ENCODE peak calls at places on chromosome 19, in nine cellular contexts. P, U, V, Y, M, R, Z, I and T are unnamed samples.
A peak's percentile ranks its signal among the peaks of the same experiment; 100 is the strongest.

GRCh38 chr19:23867895-23868294 is 46.8 kb upstream of the ZNF726 start:
- DNase-seq in P (no peak), U (no peak), V (no peak), Y (no peak), M (no peak), R (no peak), Z (no peak), I (no peak), T (no peak)

GRCh38 chr19:31543456-31543855 is 194.2 kb upstream of the TSHZ3 start:
- DNase-seq in P (no peak), U (no peak), V (no peak), Y (no peak), M (no peak), R (no peak), Z (no peak), I (no peak), T (no peak)

GRCh38 chr19:18437481-18438330 is at the start of gene ISYNA1:
- DNase-seq in P (peak; percentile 20), U (peak; percentile 72), V (no peak), Y (no peak), M (no peak), R (peak; percentile 62), Z (no peak), I (peak; percentile 66), T (peak; percentile 62)

GRCh38 chr19:41232686-41233085 is 13.7 kb downstream of the AXL start:
- DNase-seq in P (no peak), U (no peak), V (no peak), Y (no peak), M (no peak), R (no peak), Z (no peak), I (no peak), T (no peak)

GRCh38 chr19:29832801-29833200 is 21.0 kb downstream of the CCNE1 start:
- DNase-seq in P (no peak), U (no peak), V (no peak), Y (no peak), M (no peak), R (no peak), Z (no peak), I (no peak), T (no peak)

GRCh38 chr19:58575183-58576041 is 2.3 kb upstream of the MZF1 start:
- DNase-seq in P (peak; percentile 85), U (peak; percentile 94), V (peak; percentile 88), Y (peak; percentile 75), M (peak; percentile 84), R (peak; percentile 89), Z (peak; percentile 76), I (peak; percentile 95), T (peak; percentile 87)

GRCh38 chr19:53580871-53581835 is 43.2 kb downstream of the ZNF331 start:
- DNase-seq in P (no peak), U (no peak), V (no peak), Y (no peak), M (no peak), R (no peak), Z (no peak), I (no peak), T (no peak)

GRCh38 chr19:24029941-24030636 is 56.9 kb upstream of the ZNF254 start:
- DNase-seq in P (no peak), U (no peak), V (no peak), Y (no peak), M (no peak), R (no peak), Z (no peak), I (no peak), T (no peak)

GRCh38 chr19:3494051-3494450 is 6.4 kb downstream of the DOHH start:
- DNase-seq in P (no peak), U (no peak), V (no peak), Y (no peak), M (no peak), R (no peak), Z (no peak), I (no peak), T (peak; percentile 62)

GRCh38 chr19:18211683-18212082 is 7.8 kb upstream of the RAB3A start:
- DNase-seq in P (no peak), U (no peak), V (no peak), Y (no peak), M (no peak), R (no peak), Z (no peak), I (no peak), T (no peak)

GRCh38 chr19:48770223-48770622 is 14.9 kb downstream of the FGF21 start:
- DNase-seq in P (no peak), U (no peak), V (no peak), Y (no peak), M (no peak), R (no peak), Z (no peak), I (no peak), T (no peak)

DNA sequence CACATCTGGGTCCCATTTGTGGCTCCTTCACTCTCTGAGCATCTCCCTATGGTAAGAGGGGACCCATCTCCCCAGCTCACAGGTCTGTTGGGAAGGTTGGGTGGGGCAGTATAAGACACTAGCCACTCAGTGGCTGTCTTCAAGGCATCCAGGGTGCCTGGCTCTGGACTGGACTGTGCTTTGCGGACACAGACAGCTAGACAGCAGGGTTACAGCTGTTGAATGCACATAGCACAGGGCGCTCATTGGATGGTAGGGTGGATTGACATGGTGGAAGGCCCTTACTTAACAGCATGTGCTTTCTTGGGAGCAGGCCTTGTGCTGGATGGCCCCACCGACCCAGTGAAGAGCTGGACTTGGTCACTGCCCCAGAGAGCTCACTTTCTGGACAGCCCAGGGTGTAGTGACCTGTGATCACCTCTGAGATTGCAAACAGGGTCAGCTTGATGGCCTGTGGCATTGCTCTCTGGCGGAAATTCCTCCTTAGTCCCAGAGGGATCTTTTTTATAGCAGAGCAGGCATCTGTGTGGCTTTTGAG is 1.9 kb downstream of the ZNF444 start:
- DNase-seq in P (no peak), U (no peak), V (no peak), Y (no peak), M (no peak), R (no peak), Z (no peak), I (no peak), T (no peak)
- TF ChIP-seq POLR2A in P (no peak), U (no peak), V (no peak), Y (no peak), M (no peak), R (no peak), Z (no peak), I (no peak), T (no peak)

DNA sequence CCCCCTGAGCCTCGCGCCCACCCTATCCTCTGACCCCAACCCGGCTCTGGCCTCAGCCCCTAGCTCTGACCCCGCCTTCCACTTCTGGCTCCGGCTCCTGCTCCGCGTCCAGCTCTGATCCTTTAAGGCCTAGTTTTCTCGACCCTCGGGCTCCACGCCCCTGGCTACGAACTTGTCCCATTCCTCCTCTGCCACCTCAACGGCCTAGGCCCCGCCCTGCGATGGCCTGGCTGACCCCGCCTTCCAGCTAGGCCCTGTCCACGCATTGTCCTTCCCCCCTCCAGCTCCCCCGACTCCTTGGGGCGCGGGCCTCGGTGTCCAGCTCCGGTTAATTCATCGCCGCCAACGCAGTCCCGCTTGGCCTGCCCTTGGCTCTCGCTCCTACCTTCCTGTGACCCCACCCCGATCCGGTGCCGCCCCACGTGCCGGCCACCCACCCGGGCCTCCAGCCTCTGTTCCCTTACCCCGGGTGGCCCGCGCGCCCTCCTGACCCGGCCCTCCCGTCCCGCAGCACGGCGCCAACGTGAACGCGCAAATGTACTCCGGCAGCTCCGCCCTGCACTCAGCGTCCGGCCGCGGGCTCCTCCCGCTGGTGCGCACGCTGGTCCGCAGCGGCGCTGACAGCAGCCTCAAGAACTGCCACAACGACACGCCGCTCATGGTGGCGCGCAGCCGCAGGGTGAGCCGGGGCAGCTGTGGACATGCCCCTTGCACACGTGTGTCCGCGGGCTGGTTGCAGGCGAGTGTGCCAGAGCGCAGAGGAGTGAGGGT is 9.4 kb downstream of the BCL3 start:
- DNase-seq in P (peak; percentile 63), U (peak; percentile 66), V (no peak), Y (peak; percentile 54), M (no peak), R (peak; percentile 40), Z (peak; percentile 69), I (peak; percentile 53), T (peak; percentile 61)
- H3K4me3 ChIP-seq in P (peak overlapping the region; percentile 15), U (peak overlapping the region; percentile 8), V (peak overlapping the region; percentile 40), Y (peak overlapping the region; percentile 53), M (no peak overlapping the region), R (peak overlapping the region; percentile 45), Z (peak overlapping the region; percentile 50), I (no peak overlapping the region), T (peak overlapping the region; percentile 75)

GRCh38 chr19:42423462-42424344 is 3.5 kb downstream of the LIPE start:
- DNase-seq in P (peak; percentile 90), U (peak; percentile 74), V (peak; percentile 69), Y (peak; percentile 73), M (peak; percentile 79), R (peak; percentile 92), Z (peak; percentile 48), I (peak; percentile 88), T (peak; percentile 87)

GRCh38 chr19:42424345-42424707 is 2.9 kb downstream of the LIPE start:
- DNase-seq in P (no peak), U (no peak), V (no peak), Y (no peak), M (no peak), R (no peak), Z (no peak), I (no peak), T (no peak)

GRCh38 chr19:42422576-42423461 is 4.4 kb downstream of the LIPE start:
- DNase-seq in P (no peak), U (no peak), V (no peak), Y (no peak), M (no peak), R (peak; percentile 47), Z (no peak), I (no peak), T (no peak)

GRCh38 chr19:42426643-42427042 is 545 bp downstream of the LIPE start:
- DNase-seq in P (no peak), U (no peak), V (no peak), Y (no peak), M (no peak), R (no peak), Z (no peak), I (no peak), T (no peak)

DNA sequence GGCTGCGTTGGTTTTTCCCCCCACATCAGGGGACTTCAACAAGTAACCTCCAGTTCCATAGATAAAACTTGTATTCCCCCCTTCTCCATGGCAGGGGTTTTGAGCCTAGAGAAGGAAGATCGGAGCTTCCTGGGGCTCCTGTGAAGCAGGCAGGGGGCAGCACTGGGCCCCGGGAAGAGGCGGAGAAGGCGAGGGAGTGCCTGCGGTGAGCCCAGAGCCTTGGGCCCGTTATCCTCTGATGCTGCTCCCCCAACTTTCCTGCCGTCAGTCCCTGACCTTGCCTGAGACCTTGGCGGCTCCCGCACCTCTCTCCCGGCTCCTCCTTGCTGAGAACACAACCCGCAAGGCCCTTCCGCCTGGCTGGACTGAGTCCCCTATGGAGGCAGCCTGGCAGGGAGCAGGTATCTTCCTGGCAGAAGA is 2.5 kb downstream of the LIPE start:
- DNase-seq in P (no peak), U (no peak), V (no peak), Y (no peak), M (no peak), R (no peak), Z (no peak), I (no peak), T (no peak)
- TF ChIP-seq CTCF in P (no peak), U (no peak), V (no peak), Y (no peak), M (no peak), R (no peak), Z (no peak), I (no peak), T (no peak)

DNA sequence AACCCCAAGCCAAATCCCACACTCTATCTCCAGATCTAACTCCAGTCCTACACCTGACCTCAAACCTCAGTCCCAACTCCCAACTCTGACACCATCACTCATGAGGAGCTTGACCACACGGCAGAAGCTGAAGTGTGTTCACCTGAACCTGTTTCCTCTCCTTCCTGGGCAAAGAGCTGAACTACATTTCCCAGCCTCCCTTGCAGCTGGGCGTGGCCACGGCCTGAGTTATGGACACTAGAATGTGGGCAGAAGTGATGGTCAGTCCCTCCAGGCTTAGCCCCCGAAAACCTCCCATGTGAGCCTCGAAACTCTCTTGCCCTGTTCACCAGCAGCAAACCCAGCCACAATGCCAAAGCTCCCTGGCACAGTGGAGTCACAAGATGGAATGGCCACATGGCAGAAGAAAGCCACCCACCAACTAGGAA is 19.5 kb upstream of the MEIS3 start:
- DNase-seq in P (no peak), U (no peak), V (no peak), Y (no peak), M (no peak), R (no peak), Z (no peak), I (no peak), T (peak; percentile 36)
- TF ChIP-seq POLR2A in P (no peak), U (no peak), V (no peak), Y (no peak), M (no peak), R (no peak), Z (no peak), I (no peak), T (no peak)